ENCODE peak calls at places on chromosome 1, in five cellular contexts. One of them, this sample, is unnamed.

GRCh38 chr1:99672500-99673213 is 26.7 kb downstream of the PALMD start:
- DNase-seq in fibroblast of mammary gland: peak; percentile 70
- DNase-seq in bronchial epithelial cell: no peak
- DNase-seq in T-helper 9 cell: no peak
- DNase-seq in stimulated activated CD4-positive, alpha-beta T cell treated with anti-CD3 and anti-CD28 coated beads, Interleukin-12 subunit alpha, Interleukin-12 subunit beta, amount 100 ng/mL, for 4 hours: no peak
- DNase-seq in this sample: no peak

GRCh38 chr1:199907361-199907760 is 120.1 kb upstream of the NR5A2 start:
- DNase-seq in fibroblast of mammary gland: no peak
- DNase-seq in bronchial epithelial cell: no peak
- DNase-seq in T-helper 9 cell: no peak
- DNase-seq in stimulated activated CD4-positive, alpha-beta T cell treated with anti-CD3 and anti-CD28 coated beads, Interleukin-12 subunit alpha, Interleukin-12 subunit beta, amount 100 ng/mL, for 4 hours: no peak
- DNase-seq in this sample: no peak

GRCh38 chr1:240973875-240974274 is 361.9 kb upstream of the GREM2 start:
- DNase-seq in bronchial epithelial cell: no peak
- DNase-seq in T-helper 9 cell: no peak
- DNase-seq in fibroblast of mammary gland: no peak
- DNase-seq in stimulated activated CD4-positive, alpha-beta T cell treated with anti-CD3 and anti-CD28 coated beads, Interleukin-12 subunit alpha, Interleukin-12 subunit beta, amount 100 ng/mL, for 4 hours: no peak
- DNase-seq in this sample: no peak

GRCh38 chr1:42824481-42825057 is 7.4 kb upstream of the SVBP start:
- DNase-seq in bronchial epithelial cell: no peak
- DNase-seq in fibroblast of mammary gland: no peak
- DNase-seq in T-helper 9 cell: no peak
- DNase-seq in stimulated activated CD4-positive, alpha-beta T cell treated with anti-CD3 and anti-CD28 coated beads, Interleukin-12 subunit alpha, Interleukin-12 subunit beta, amount 100 ng/mL, for 4 hours: no peak
- DNase-seq in this sample: no peak

GRCh38 chr1:29824478-29825273 is 588.4 kb downstream of the PTPRU start:
- DNase-seq in stimulated activated CD4-positive, alpha-beta T cell treated with anti-CD3 and anti-CD28 coated beads, Interleukin-12 subunit alpha, Interleukin-12 subunit beta, amount 100 ng/mL, for 4 hours: no peak
- DNase-seq in T-helper 9 cell: no peak
- DNase-seq in fibroblast of mammary gland: no peak
- DNase-seq in bronchial epithelial cell: no peak
- DNase-seq in this sample: no peak

GRCh38 chr1:93447481-93448291 is at the start of gene FNBP1L:
- DNase-seq in fibroblast of mammary gland: peak; percentile 38
- DNase-seq in bronchial epithelial cell: peak; percentile 41
- DNase-seq in T-helper 9 cell: peak; percentile 40
- DNase-seq in stimulated activated CD4-positive, alpha-beta T cell treated with anti-CD3 and anti-CD28 coated beads, Interleukin-12 subunit alpha, Interleukin-12 subunit beta, amount 100 ng/mL, for 4 hours: peak; percentile 65
- DNase-seq in this sample: peak; percentile 76

GRCh38 chr1:25911162-25911561 is 4.9 kb upstream of the STMN1 start:
- DNase-seq in bronchial epithelial cell: no peak
- DNase-seq in fibroblast of mammary gland: no peak
- DNase-seq in T-helper 9 cell: no peak
- DNase-seq in stimulated activated CD4-positive, alpha-beta T cell treated with anti-CD3 and anti-CD28 coated beads, Interleukin-12 subunit alpha, Interleukin-12 subunit beta, amount 100 ng/mL, for 4 hours: no peak
- DNase-seq in this sample: no peak

GRCh38 chr1:10557714-10558113 is 83.0 kb downstream of the PEX14 start:
- DNase-seq in stimulated activated CD4-positive, alpha-beta T cell treated with anti-CD3 and anti-CD28 coated beads, Interleukin-12 subunit alpha, Interleukin-12 subunit beta, amount 100 ng/mL, for 4 hours: no peak
- DNase-seq in T-helper 9 cell: no peak
- DNase-seq in fibroblast of mammary gland: no peak
- DNase-seq in bronchial epithelial cell: no peak
- DNase-seq in this sample: no peak

GRCh38 chr1:210264521-210265380 is 32.2 kb downstream of the SERTAD4 start:
- DNase-seq in fibroblast of mammary gland: no peak
- DNase-seq in T-helper 9 cell: no peak
- DNase-seq in bronchial epithelial cell: no peak
- DNase-seq in stimulated activated CD4-positive, alpha-beta T cell treated with anti-CD3 and anti-CD28 coated beads, Interleukin-12 subunit alpha, Interleukin-12 subunit beta, amount 100 ng/mL, for 4 hours: no peak
- DNase-seq in this sample: no peak

GRCh38 chr1:219277304-219277840 is 103.7 kb downstream of the LYPLAL1 start:
- DNase-seq in T-helper 9 cell: no peak
- DNase-seq in stimulated activated CD4-positive, alpha-beta T cell treated with anti-CD3 and anti-CD28 coated beads, Interleukin-12 subunit alpha, Interleukin-12 subunit beta, amount 100 ng/mL, for 4 hours: no peak
- DNase-seq in bronchial epithelial cell: no peak
- DNase-seq in fibroblast of mammary gland: no peak
- DNase-seq in this sample: no peak

GRCh38 chr1:95496307-95496706 is 262.3 kb downstream of the RWDD3 start:
- DNase-seq in bronchial epithelial cell: no peak
- DNase-seq in T-helper 9 cell: no peak
- DNase-seq in fibroblast of mammary gland: no peak
- DNase-seq in stimulated activated CD4-positive, alpha-beta T cell treated with anti-CD3 and anti-CD28 coated beads, Interleukin-12 subunit alpha, Interleukin-12 subunit beta, amount 100 ng/mL, for 4 hours: no peak
- DNase-seq in this sample: no peak

GRCh38 chr1:244280221-244280620 is 171.5 kb downstream of the ADSS2 start:
- DNase-seq in stimulated activated CD4-positive, alpha-beta T cell treated with anti-CD3 and anti-CD28 coated beads, Interleukin-12 subunit alpha, Interleukin-12 subunit beta, amount 100 ng/mL, for 4 hours: no peak
- DNase-seq in T-helper 9 cell: no peak
- DNase-seq in bronchial epithelial cell: no peak
- DNase-seq in fibroblast of mammary gland: peak; percentile 51
- DNase-seq in this sample: no peak

GRCh38 chr1:11340248-11340632 is 67.2 kb downstream of the UBIAD1 start:
- DNase-seq in T-helper 9 cell: no peak
- DNase-seq in stimulated activated CD4-positive, alpha-beta T cell treated with anti-CD3 and anti-CD28 coated beads, Interleukin-12 subunit alpha, Interleukin-12 subunit beta, amount 100 ng/mL, for 4 hours: no peak
- DNase-seq in bronchial epithelial cell: no peak
- DNase-seq in fibroblast of mammary gland: no peak
- DNase-seq in this sample: no peak

GRCh38 chr1:50703240-50703639 is 256.8 kb downstream of the FAF1 start:
- DNase-seq in fibroblast of mammary gland: no peak
- DNase-seq in stimulated activated CD4-positive, alpha-beta T cell treated with anti-CD3 and anti-CD28 coated beads, Interleukin-12 subunit alpha, Interleukin-12 subunit beta, amount 100 ng/mL, for 4 hours: no peak
- DNase-seq in bronchial epithelial cell: peak; percentile 6
- DNase-seq in T-helper 9 cell: no peak
- DNase-seq in this sample: no peak

GRCh38 chr1:55987491-55988255 is 591.7 kb downstream of the PLPP3 start:
- DNase-seq in fibroblast of mammary gland: no peak
- DNase-seq in bronchial epithelial cell: no peak
- DNase-seq in T-helper 9 cell: no peak
- DNase-seq in stimulated activated CD4-positive, alpha-beta T cell treated with anti-CD3 and anti-CD28 coated beads, Interleukin-12 subunit alpha, Interleukin-12 subunit beta, amount 100 ng/mL, for 4 hours: no peak
- DNase-seq in this sample: no peak

GRCh38 chr1:199297901-199298300 is 659.1 kb downstream of the PTPRC start:
- DNase-seq in T-helper 9 cell: no peak
- DNase-seq in bronchial epithelial cell: no peak
- DNase-seq in stimulated activated CD4-positive, alpha-beta T cell treated with anti-CD3 and anti-CD28 coated beads, Interleukin-12 subunit alpha, Interleukin-12 subunit beta, amount 100 ng/mL, for 4 hours: no peak
- DNase-seq in fibroblast of mammary gland: no peak
- DNase-seq in this sample: no peak

GRCh38 chr1:96746440-96747223 is 25.0 kb downstream of the PTBP2 start:
- DNase-seq in T-helper 9 cell: no peak
- DNase-seq in fibroblast of mammary gland: no peak
- DNase-seq in stimulated activated CD4-positive, alpha-beta T cell treated with anti-CD3 and anti-CD28 coated beads, Interleukin-12 subunit alpha, Interleukin-12 subunit beta, amount 100 ng/mL, for 4 hours: no peak
- DNase-seq in bronchial epithelial cell: no peak
- DNase-seq in this sample: no peak

This sample was measured in epithelial cell of esophagus.